ENCODE peak calls at places on chromosomes 6 and 20, in four cellular contexts. One of them, this sample, is unnamed.

GRCh38 chr20:17793986-17794385 is 94.2 kb downstream of the BANF2 start:
- DNase-seq in NCI-H2171: no peak
- DNase-seq in heart left ventricle: no peak
- DNase-seq in activated T-helper 1 cell treated with anti-CD3 and anti-CD28 coated beads, Interleukin-12 subunit alpha, Interleukin-12 subunit beta, Interleukin-2, Interleukin-4 antibody, amounts not matched to agents 30 ng/mL and 10 ng/mL and 1 ng/mL, durations not matched to agents 14 hours and 24 hours and 36 hours: no peak
- DNase-seq in this sample: no peak

GRCh38 chr6:44967481-44967880 is 360.6 kb upstream of the RUNX2 start:
- DNase-seq in heart left ventricle: peak; percentile 27
- DNase-seq in NCI-H2171: no peak
- DNase-seq in activated T-helper 1 cell treated with anti-CD3 and anti-CD28 coated beads, Interleukin-12 subunit alpha, Interleukin-12 subunit beta, Interleukin-2, Interleukin-4 antibody, amounts not matched to agents 30 ng/mL and 10 ng/mL and 1 ng/mL, durations not matched to agents 14 hours and 24 hours and 36 hours: no peak
- DNase-seq in this sample: no peak

GRCh38 chr6:138691595-138692057 is 81.9 kb upstream of the CCDC28A start:
- DNase-seq in NCI-H2171: no peak
- DNase-seq in heart left ventricle: no peak
- DNase-seq in activated T-helper 1 cell treated with anti-CD3 and anti-CD28 coated beads, Interleukin-12 subunit alpha, Interleukin-12 subunit beta, Interleukin-2, Interleukin-4 antibody, amounts not matched to agents 30 ng/mL and 10 ng/mL and 1 ng/mL, durations not matched to agents 14 hours and 24 hours and 36 hours: no peak
- DNase-seq in this sample: no peak

GRCh38 chr6:1993049-1993448 is 252.4 kb downstream of the GMDS start:
- DNase-seq in heart left ventricle: no peak
- DNase-seq in activated T-helper 1 cell treated with anti-CD3 and anti-CD28 coated beads, Interleukin-12 subunit alpha, Interleukin-12 subunit beta, Interleukin-2, Interleukin-4 antibody, amounts not matched to agents 30 ng/mL and 10 ng/mL and 1 ng/mL, durations not matched to agents 14 hours and 24 hours and 36 hours: no peak
- DNase-seq in NCI-H2171: no peak
- DNase-seq in this sample: no peak

GRCh38 chr6:12138377-12138776 is 126.3 kb downstream of the HIVEP1 start:
- DNase-seq in heart left ventricle: no peak
- DNase-seq in NCI-H2171: no peak
- DNase-seq in activated T-helper 1 cell treated with anti-CD3 and anti-CD28 coated beads, Interleukin-12 subunit alpha, Interleukin-12 subunit beta, Interleukin-2, Interleukin-4 antibody, amounts not matched to agents 30 ng/mL and 10 ng/mL and 1 ng/mL, durations not matched to agents 14 hours and 24 hours and 36 hours: peak; percentile 53
- DNase-seq in this sample: no peak

GRCh38 chr6:28943223-28943556 is 19.4 kb upstream of the TRIM27 start:
- DNase-seq in activated T-helper 1 cell treated with anti-CD3 and anti-CD28 coated beads, Interleukin-12 subunit alpha, Interleukin-12 subunit beta, Interleukin-2, Interleukin-4 antibody, amounts not matched to agents 30 ng/mL and 10 ng/mL and 1 ng/mL, durations not matched to agents 14 hours and 24 hours and 36 hours: no peak
- DNase-seq in heart left ventricle: no peak
- DNase-seq in NCI-H2171: no peak
- DNase-seq in this sample: no peak

GRCh38 chr6:34418367-34418766 is 7.5 kb downstream of the RPS10 start:
- DNase-seq in activated T-helper 1 cell treated with anti-CD3 and anti-CD28 coated beads, Interleukin-12 subunit alpha, Interleukin-12 subunit beta, Interleukin-2, Interleukin-4 antibody, amounts not matched to agents 30 ng/mL and 10 ng/mL and 1 ng/mL, durations not matched to agents 14 hours and 24 hours and 36 hours: no peak
- DNase-seq in heart left ventricle: no peak
- DNase-seq in NCI-H2171: no peak
- DNase-seq in this sample: no peak

GRCh38 chr20:41136695-41137411 is 490 bp upstream of the PLCG1 start:
- DNase-seq in NCI-H2171: peak; percentile 88
- DNase-seq in heart left ventricle: peak; percentile 92
- DNase-seq in activated T-helper 1 cell treated with anti-CD3 and anti-CD28 coated beads, Interleukin-12 subunit alpha, Interleukin-12 subunit beta, Interleukin-2, Interleukin-4 antibody, amounts not matched to agents 30 ng/mL and 10 ng/mL and 1 ng/mL, durations not matched to agents 14 hours and 24 hours and 36 hours: peak; percentile 83
- DNase-seq in this sample: peak; percentile 49

GRCh38 chr20:36728986-36729385 is 16.9 kb downstream of the NDRG3 start:
- DNase-seq in activated T-helper 1 cell treated with anti-CD3 and anti-CD28 coated beads, Interleukin-12 subunit alpha, Interleukin-12 subunit beta, Interleukin-2, Interleukin-4 antibody, amounts not matched to agents 30 ng/mL and 10 ng/mL and 1 ng/mL, durations not matched to agents 14 hours and 24 hours and 36 hours: no peak
- DNase-seq in NCI-H2171: no peak
- DNase-seq in heart left ventricle: no peak
- DNase-seq in this sample: no peak

GRCh38 chr6:157761331-157761921 is 61.6 kb upstream of the SNX9 start:
- DNase-seq in activated T-helper 1 cell treated with anti-CD3 and anti-CD28 coated beads, Interleukin-12 subunit alpha, Interleukin-12 subunit beta, Interleukin-2, Interleukin-4 antibody, amounts not matched to agents 30 ng/mL and 10 ng/mL and 1 ng/mL, durations not matched to agents 14 hours and 24 hours and 36 hours: peak; percentile 54
- DNase-seq in heart left ventricle: no peak
- DNase-seq in NCI-H2171: no peak
- DNase-seq in this sample: no peak

GRCh38 chr6:156336096-156336495 is 441.1 kb upstream of the ARID1B start:
- DNase-seq in NCI-H2171: no peak
- DNase-seq in heart left ventricle: no peak
- DNase-seq in activated T-helper 1 cell treated with anti-CD3 and anti-CD28 coated beads, Interleukin-12 subunit alpha, Interleukin-12 subunit beta, Interleukin-2, Interleukin-4 antibody, amounts not matched to agents 30 ng/mL and 10 ng/mL and 1 ng/mL, durations not matched to agents 14 hours and 24 hours and 36 hours: no peak
- DNase-seq in this sample: no peak

GRCh38 chr20:25280051-25280573 is 32.2 kb downstream of the PYGB start:
- DNase-seq in heart left ventricle: peak; percentile 20
- DNase-seq in activated T-helper 1 cell treated with anti-CD3 and anti-CD28 coated beads, Interleukin-12 subunit alpha, Interleukin-12 subunit beta, Interleukin-2, Interleukin-4 antibody, amounts not matched to agents 30 ng/mL and 10 ng/mL and 1 ng/mL, durations not matched to agents 14 hours and 24 hours and 36 hours: no peak
- DNase-seq in NCI-H2171: no peak
- DNase-seq in this sample: no peak

GRCh38 chr6:44977406-44977740 is 350.8 kb upstream of the RUNX2 start:
- DNase-seq in heart left ventricle: no peak
- DNase-seq in activated T-helper 1 cell treated with anti-CD3 and anti-CD28 coated beads, Interleukin-12 subunit alpha, Interleukin-12 subunit beta, Interleukin-2, Interleukin-4 antibody, amounts not matched to agents 30 ng/mL and 10 ng/mL and 1 ng/mL, durations not matched to agents 14 hours and 24 hours and 36 hours: no peak
- DNase-seq in NCI-H2171: no peak
- DNase-seq in this sample: no peak

GRCh38 chr6:143260857-143261256 is 189.6 kb downstream of the ADAT2 start:
- DNase-seq in heart left ventricle: no peak
- DNase-seq in NCI-H2171: no peak
- DNase-seq in activated T-helper 1 cell treated with anti-CD3 and anti-CD28 coated beads, Interleukin-12 subunit alpha, Interleukin-12 subunit beta, Interleukin-2, Interleukin-4 antibody, amounts not matched to agents 30 ng/mL and 10 ng/mL and 1 ng/mL, durations not matched to agents 14 hours and 24 hours and 36 hours: no peak
- DNase-seq in this sample: no peak

GRCh38 chr20:36988494-36988966 is 37.0 kb upstream of the SAMHD1 start:
- DNase-seq in NCI-H2171: peak; percentile 58
- DNase-seq in heart left ventricle: no peak
- DNase-seq in activated T-helper 1 cell treated with anti-CD3 and anti-CD28 coated beads, Interleukin-12 subunit alpha, Interleukin-12 subunit beta, Interleukin-2, Interleukin-4 antibody, amounts not matched to agents 30 ng/mL and 10 ng/mL and 1 ng/mL, durations not matched to agents 14 hours and 24 hours and 36 hours: no peak
- DNase-seq in this sample: no peak

GRCh38 chr20:34475979-34476736 is 40.1 kb upstream of the DYNLRB1 start:
- DNase-seq in activated T-helper 1 cell treated with anti-CD3 and anti-CD28 coated beads, Interleukin-12 subunit alpha, Interleukin-12 subunit beta, Interleukin-2, Interleukin-4 antibody, amounts not matched to agents 30 ng/mL and 10 ng/mL and 1 ng/mL, durations not matched to agents 14 hours and 24 hours and 36 hours: no peak
- DNase-seq in NCI-H2171: no peak
- DNase-seq in heart left ventricle: peak; percentile 57
- DNase-seq in this sample: no peak

GRCh38 chr6:15793288-15793687 is 130.5 kb upstream of the DTNBP1 start:
- DNase-seq in heart left ventricle: no peak
- DNase-seq in NCI-H2171: no peak
- DNase-seq in activated T-helper 1 cell treated with anti-CD3 and anti-CD28 coated beads, Interleukin-12 subunit alpha, Interleukin-12 subunit beta, Interleukin-2, Interleukin-4 antibody, amounts not matched to agents 30 ng/mL and 10 ng/mL and 1 ng/mL, durations not matched to agents 14 hours and 24 hours and 36 hours: no peak
- DNase-seq in this sample: no peak

GRCh38 chr6:123829302-123829953 is 25.8 kb downstream of the NKAIN2 start:
- DNase-seq in activated T-helper 1 cell treated with anti-CD3 and anti-CD28 coated beads, Interleukin-12 subunit alpha, Interleukin-12 subunit beta, Interleukin-2, Interleukin-4 antibody, amounts not matched to agents 30 ng/mL and 10 ng/mL and 1 ng/mL, durations not matched to agents 14 hours and 24 hours and 36 hours: no peak
- DNase-seq in NCI-H2171: no peak
- DNase-seq in heart left ventricle: no peak
- DNase-seq in this sample: no peak

GRCh38 chr6:110360671-110361070 is 2.5 kb upstream of the METTL24 start:
- DNase-seq in NCI-H2171: no peak
- DNase-seq in activated T-helper 1 cell treated with anti-CD3 and anti-CD28 coated beads, Interleukin-12 subunit alpha, Interleukin-12 subunit beta, Interleukin-2, Interleukin-4 antibody, amounts not matched to agents 30 ng/mL and 10 ng/mL and 1 ng/mL, durations not matched to agents 14 hours and 24 hours and 36 hours: no peak
- DNase-seq in heart left ventricle: no peak
- DNase-seq in this sample: no peak

GRCh38 chr6:105526198-105526872 is 123.5 kb upstream of the PREP start:
- DNase-seq in heart left ventricle: no peak
- DNase-seq in activated T-helper 1 cell treated with anti-CD3 and anti-CD28 coated beads, Interleukin-12 subunit alpha, Interleukin-12 subunit beta, Interleukin-2, Interleukin-4 antibody, amounts not matched to agents 30 ng/mL and 10 ng/mL and 1 ng/mL, durations not matched to agents 14 hours and 24 hours and 36 hours: no peak
- DNase-seq in NCI-H2171: no peak
- DNase-seq in this sample: no peak

GRCh38 chr6:145814035-145814500 is 527 bp downstream of the FBXO30 start:
- DNase-seq in heart left ventricle: no peak
- DNase-seq in NCI-H2171: no peak
- DNase-seq in activated T-helper 1 cell treated with anti-CD3 and anti-CD28 coated beads, Interleukin-12 subunit alpha, Interleukin-12 subunit beta, Interleukin-2, Interleukin-4 antibody, amounts not matched to agents 30 ng/mL and 10 ng/mL and 1 ng/mL, durations not matched to agents 14 hours and 24 hours and 36 hours: no peak
- DNase-seq in this sample: peak; percentile 50

GRCh38 chr6:38542031-38542430 is 97.7 kb downstream of the BTBD9 start:
- DNase-seq in NCI-H2171: no peak
- DNase-seq in heart left ventricle: no peak
- DNase-seq in activated T-helper 1 cell treated with anti-CD3 and anti-CD28 coated beads, Interleukin-12 subunit alpha, Interleukin-12 subunit beta, Interleukin-2, Interleukin-4 antibody, amounts not matched to agents 30 ng/mL and 10 ng/mL and 1 ng/mL, durations not matched to agents 14 hours and 24 hours and 36 hours: no peak
- DNase-seq in this sample: no peak

This sample was measured in KG1.